ENCODE peak calls at places on chromosome 16, in six cellular contexts. G is neural progenitor cell, E is hepatocyte, R is brain microvascular endothelial cell, T is colonic mucosa, Z is A673. M is an unnamed sample.

GRCh38 chr16:35543486-35543885 is 2084.1 kb downstream of the TP53TG3F start:
- DNase-seq in G (no peak), E (no peak), R (no peak), T (no peak), Z (no peak), M (no peak)

GRCh38 chr16:4375717-4376116 is 4.1 kb downstream of the VASN start:
- DNase-seq in G (peak), E (no peak), R (no peak), T (no peak), Z (no peak), M (no peak)

GRCh38 chr16:67872631-67873434 is at the start of gene EDC4:
- DNase-seq in G (peak), E (peak), R (peak), T (peak), Z (peak), M (peak)

GRCh38 chr16:30907064-30907463 is 10.7 kb downstream of the CTF1 start:
- DNase-seq in G (no peak), E (no peak), R (no peak), T (no peak), Z (no peak), M (no peak)

GRCh38 chr16:30379165-30379783 is 3.1 kb downstream of the SEPTIN1 start:
- DNase-seq in G (no peak), E (peak), R (no peak), T (no peak), Z (no peak), M (no peak)

GRCh38 chr16:62068747-62069146 is 32.5 kb upstream of the CDH8 start:
- DNase-seq in G (peak), E (no peak), R (no peak), T (no peak), Z (no peak), M (no peak)

GRCh38 chr16:75943705-75944514 is 217.6 kb upstream of the CPHXL start:
- DNase-seq in G (no peak), E (peak), R (no peak), T (no peak), Z (no peak), M (no peak)

GRCh38 chr16:89060207-89060794 is 33.4 kb upstream of the ACSF3 start:
- DNase-seq in G (no peak), E (no peak), R (no peak), T (no peak), Z (no peak), M (no peak)

GRCh38 chr16:80231888-80232287 is 308.9 kb upstream of the DYNLRB2 start:
- DNase-seq in G (no peak), E (no peak), R (peak), T (no peak), Z (no peak), M (no peak)

GRCh38 chr16:87918866-87919680 is 17.3 kb downstream of the CA5A start:
- DNase-seq in G (no peak), E (no peak), R (no peak), T (no peak), Z (no peak), M (no peak)

GRCh38 chr16:72168365-72168764 is 3.6 kb downstream of the PMFBP1 start:
- DNase-seq in G (no peak), E (no peak), R (no peak), T (no peak), Z (no peak), M (no peak)

GRCh38 chr16:82990155-82990554 is 363.4 kb downstream of the CDH13 start:
- DNase-seq in G (no peak), E (no peak), R (peak), T (no peak), Z (no peak), M (no peak)

GRCh38 chr16:80202831-80203230 is 338.0 kb upstream of the DYNLRB2 start:
- DNase-seq in G (no peak), E (no peak), R (no peak), T (no peak), Z (no peak), M (no peak)

GRCh38 chr16:62450291-62450690 is 414.1 kb upstream of the CDH8 start:
- DNase-seq in G (no peak), E (no peak), R (no peak), T (no peak), Z (no peak), M (no peak)

GRCh38 chr16:86945166-86945900 is 367.0 kb downstream of the FOXL1 start:
- DNase-seq in G (no peak), E (no peak), R (no peak), T (no peak), Z (no peak), M (no peak)

GRCh38 chr16:25707982-25708583 is 16.3 kb downstream of the HS3ST4 start:
- DNase-seq in G (peak), E (peak), R (no peak), T (peak), Z (peak), M (peak)

GRCh38 chr16:31477220-31478216 is 5.4 kb upstream of the SLC5A2 start:
- DNase-seq in G (peak), E (peak), R (no peak), T (peak), Z (no peak), M (peak)

GRCh38 chr16:75244844-75245758 is 6.3 kb downstream of the BCAR1 start:
- DNase-seq in G (peak), E (peak), R (peak), T (peak), Z (no peak), M (peak)

GRCh38 chr16:28494141-28494851 is at the start of gene APOBR:
- DNase-seq in G (no peak), E (no peak), R (no peak), T (peak), Z (no peak), M (peak)

GRCh38 chr16:10862432-10862831 is 14.6 kb upstream of the CIITA start:
- DNase-seq in G (no peak), E (no peak), R (peak), T (no peak), Z (no peak), M (peak)

GRCh38 chr16:450385-450784 is 24.9 kb downstream of the RAB11FIP3 start:
- DNase-seq in G (no peak), E (no peak), R (no peak), T (no peak), Z (no peak), M (no peak)

GRCh38 chr16:27526169-27526568 is 23.5 kb downstream of the GTF3C1 start:
- DNase-seq in G (no peak), E (peak), R (no peak), T (no peak), Z (peak), M (peak)

GRCh38 chr16:73878616-73879015 is 418.0 kb upstream of the PSMD7 start:
- DNase-seq in G (peak), E (peak), R (peak), T (no peak), Z (peak), M (no peak)

GRCh38 chr16:11139624-11140375 is 116.2 kb downstream of the SOCS1 start:
- DNase-seq in G (peak), E (no peak), R (no peak), T (no peak), Z (no peak), M (no peak)

GRCh38 chr16:23528635-23529016 is 18.3 kb upstream of the GGA2 start:
- DNase-seq in G (no peak), E (no peak), R (no peak), T (no peak), Z (no peak), M (no peak)

GRCh38 chr16:19006446-19007315 is 22.9 kb downstream of the TMC7 start:
- DNase-seq in G (no peak), E (no peak), R (no peak), T (no peak), Z (no peak), M (no peak)

GRCh38 chr16:80993293-80993691 is 13.4 kb downstream of the CMC2 start:
- DNase-seq in G (no peak), E (peak), R (peak), T (no peak), Z (peak), M (peak)

GRCh38 chr16:63904182-63904581 is 1217.7 kb downstream of the CDH11 start:
- DNase-seq in G (no peak), E (no peak), R (no peak), T (no peak), Z (no peak), M (no peak)

GRCh38 chr16:70579648-70580630 is 56.3 kb downstream of the SF3B3 start:
- DNase-seq in G (no peak), E (no peak), R (no peak), T (peak), Z (no peak), M (peak)

GRCh38 chr16:51057969-51058337 is 93.1 kb downstream of the SALL1 start:
- DNase-seq in G (no peak), E (no peak), R (no peak), T (no peak), Z (no peak), M (no peak)

GRCh38 chr16:51057102-51057793 is 93.8 kb downstream of the SALL1 start:
- DNase-seq in G (no peak), E (no peak), R (no peak), T (no peak), Z (no peak), M (no peak)

GRCh38 chr16:51067352-51067751 is 83.7 kb downstream of the SALL1 start:
- DNase-seq in G (no peak), E (no peak), R (no peak), T (no peak), Z (no peak), M (no peak)

GRCh38 chr16:51061355-51061754 is 89.7 kb downstream of the SALL1 start:
- DNase-seq in G (no peak), E (no peak), R (no peak), T (no peak), Z (no peak), M (no peak)

GRCh38 chr16:51062039-51062438 is 89.0 kb downstream of the SALL1 start:
- DNase-seq in G (no peak), E (no peak), R (no peak), T (no peak), Z (no peak), M (no peak)
- TF ChIP-seq CTCF in G (no peak), E (no peak), R (no peak), T (no peak), Z (no peak), M (no peak)

GRCh38 chr16:7342598-7342997 is 10.0 kb downstream of the RBFOX1 start:
- DNase-seq in G (no peak), E (no peak), R (no peak), T (no peak), Z (no peak), M (no peak)
- H3K27ac ChIP-seq in G (no peak), E (no peak), R (no peak), T (no peak), Z (no peak), M (no peak)

GRCh38 chr16:66639091-66639885 is 34.8 kb downstream of the CMTM3 start:
- DNase-seq in G (no peak), E (no peak), R (no peak), T (no peak), Z (no peak), M (no peak)
- H3K4me3 ChIP-seq in G (no peak), E (no peak), R (no peak), T (no peak), Z (no peak), M (no peak)

GRCh38 chr16:85479972-85480726 is 133.0 kb upstream of the GSE1 start:
- DNase-seq in G (peak), E (peak), R (no peak), T (peak), Z (peak), M (peak)
- TF ChIP-seq CTCF in G (peak), E (peak), R (peak), T (peak), Z (peak), M (peak)

M was measured in stomach.